ENCODE peak calls at places on chromosomes 1 and 21, in five cellular contexts. One of them, this sample, is unnamed.

GRCh38 chr1:2373551-2374259 is 17.6 kb downstream of the MORN1 start:
- DNase-seq in psoas muscle: no peak
- DNase-seq in choroid plexus epithelial cell: no peak
- DNase-seq in PC-3: no peak
- DNase-seq in GM13976: no peak
- DNase-seq in this sample: no peak

GRCh38 chr1:151782741-151783140 is 7.6 kb downstream of the TDRKH start:
- DNase-seq in choroid plexus epithelial cell: no peak
- DNase-seq in psoas muscle: no peak
- DNase-seq in PC-3: no peak
- DNase-seq in GM13976: no peak
- DNase-seq in this sample: no peak

GRCh38 chr21:35713914-35714313 is 346.4 kb downstream of the SETD4 start:
- DNase-seq in psoas muscle: no peak
- DNase-seq in GM13976: no peak
- DNase-seq in choroid plexus epithelial cell: no peak
- DNase-seq in PC-3: no peak
- DNase-seq in this sample: no peak

GRCh38 chr21:39661740-39662139 is 49.0 kb downstream of the B3GALT5 start:
- DNase-seq in PC-3: no peak
- DNase-seq in psoas muscle: no peak
- DNase-seq in GM13976: no peak
- DNase-seq in choroid plexus epithelial cell: no peak
- DNase-seq in this sample: no peak

GRCh38 chr1:191025896-191026642 is 548.4 kb upstream of the BRINP3 start:
- DNase-seq in PC-3: no peak
- DNase-seq in psoas muscle: no peak
- DNase-seq in GM13976: no peak
- DNase-seq in choroid plexus epithelial cell: no peak
- DNase-seq in this sample: no peak

GRCh38 chr1:9293512-9294439 is 1.1 kb downstream of the SPSB1 start:
- DNase-seq in PC-3: peak
- DNase-seq in choroid plexus epithelial cell: peak
- DNase-seq in GM13976: no peak
- DNase-seq in psoas muscle: no peak
- DNase-seq in this sample: peak

GRCh38 chr1:217191441-217191840 is 439.4 kb downstream of the GPATCH2 start:
- DNase-seq in PC-3: peak
- DNase-seq in psoas muscle: no peak
- DNase-seq in choroid plexus epithelial cell: no peak
- DNase-seq in GM13976: no peak
- DNase-seq in this sample: no peak

GRCh38 chr1:207346562-207346912 is 25.1 kb downstream of the CD55 start:
- DNase-seq in choroid plexus epithelial cell: peak
- DNase-seq in PC-3: no peak
- DNase-seq in GM13976: no peak
- DNase-seq in psoas muscle: peak
- DNase-seq in this sample: no peak

GRCh38 chr1:3516911-3517310 is 62.4 kb downstream of the ARHGEF16 start:
- DNase-seq in choroid plexus epithelial cell: no peak
- DNase-seq in GM13976: no peak
- DNase-seq in psoas muscle: no peak
- DNase-seq in PC-3: no peak
- DNase-seq in this sample: no peak

GRCh38 chr1:62687421-62687902 is 724 bp downstream of the DOCK7 start:
- DNase-seq in GM13976: peak
- DNase-seq in choroid plexus epithelial cell: peak
- DNase-seq in psoas muscle: no peak
- DNase-seq in PC-3: peak
- DNase-seq in this sample: peak

GRCh38 chr1:228867951-228868730 is 132.9 kb downstream of the RHOU start:
- DNase-seq in psoas muscle: peak
- DNase-seq in GM13976: no peak
- DNase-seq in choroid plexus epithelial cell: no peak
- DNase-seq in PC-3: no peak
- DNase-seq in this sample: no peak

GRCh38 chr1:19644761-19645543 is 841 bp downstream of the NBL1 start:
- DNase-seq in PC-3: peak
- DNase-seq in choroid plexus epithelial cell: peak
- DNase-seq in psoas muscle: peak
- DNase-seq in GM13976: peak
- DNase-seq in this sample: peak

GRCh38 chr1:7299994-7300393 is 471.1 kb upstream of the VAMP3 start:
- DNase-seq in choroid plexus epithelial cell: peak
- DNase-seq in PC-3: peak
- DNase-seq in GM13976: no peak
- DNase-seq in psoas muscle: no peak
- DNase-seq in this sample: peak

GRCh38 chr21:34953950-34954349 is 95.2 kb downstream of the RUNX1 start:
- DNase-seq in psoas muscle: no peak
- DNase-seq in PC-3: no peak
- DNase-seq in choroid plexus epithelial cell: no peak
- DNase-seq in GM13976: no peak
- DNase-seq in this sample: no peak

GRCh38 chr1:155254228-155254713 is 1.0 kb downstream of the ENTREP3 start:
- DNase-seq in psoas muscle: no peak
- DNase-seq in choroid plexus epithelial cell: no peak
- DNase-seq in GM13976: no peak
- DNase-seq in PC-3: no peak
- DNase-seq in this sample: peak

GRCh38 chr1:108082006-108082405 is 117.0 kb upstream of the VAV3 start:
- DNase-seq in PC-3: no peak
- DNase-seq in choroid plexus epithelial cell: no peak
- DNase-seq in GM13976: no peak
- DNase-seq in psoas muscle: peak
- DNase-seq in this sample: no peak

GRCh38 chr21:21230672-21231071 is 232.5 kb downstream of the NCAM2 start:
- DNase-seq in choroid plexus epithelial cell: peak
- DNase-seq in psoas muscle: no peak
- DNase-seq in PC-3: peak
- DNase-seq in GM13976: no peak
- DNase-seq in this sample: peak

GRCh38 chr1:1539310-1540014 is 962 bp downstream of the TMEM240 start:
- DNase-seq in psoas muscle: no peak
- DNase-seq in PC-3: no peak
- DNase-seq in GM13976: no peak
- DNase-seq in choroid plexus epithelial cell: peak
- DNase-seq in this sample: peak

GRCh38 chr1:40679165-40679953 is 12.1 kb upstream of the NFYC start:
- DNase-seq in PC-3: no peak
- DNase-seq in GM13976: no peak
- DNase-seq in psoas muscle: no peak
- DNase-seq in choroid plexus epithelial cell: no peak
- DNase-seq in this sample: no peak

GRCh38 chr1:19710825-19711611 is 46.3 kb downstream of the HTR6 start:
- DNase-seq in choroid plexus epithelial cell: no peak
- DNase-seq in psoas muscle: no peak
- DNase-seq in GM13976: peak
- DNase-seq in PC-3: no peak
- DNase-seq in this sample: no peak

GRCh38 chr21:27454234-27454633 is 487.3 kb upstream of the ADAMTS5 start:
- DNase-seq in PC-3: no peak
- DNase-seq in GM13976: no peak
- DNase-seq in psoas muscle: no peak
- DNase-seq in choroid plexus epithelial cell: no peak
- DNase-seq in this sample: no peak

GRCh38 chr1:223711173-223711572 is 1.2 kb upstream of the CAPN2 start:
- DNase-seq in GM13976: no peak
- DNase-seq in PC-3: peak
- DNase-seq in choroid plexus epithelial cell: peak
- DNase-seq in psoas muscle: no peak
- DNase-seq in this sample: no peak

GRCh38 chr1:21604208-21604957 is 64.8 kb downstream of the RAP1GAP start:
- DNase-seq in GM13976: no peak
- DNase-seq in PC-3: no peak
- DNase-seq in psoas muscle: no peak
- DNase-seq in choroid plexus epithelial cell: no peak
- DNase-seq in this sample: no peak

GRCh38 chr1:66353207-66353606 is 180.7 kb upstream of the SGIP1 start:
- DNase-seq in GM13976: no peak
- DNase-seq in choroid plexus epithelial cell: no peak
- DNase-seq in psoas muscle: no peak
- DNase-seq in PC-3: no peak
- DNase-seq in this sample: no peak

GRCh38 chr1:14095001-14095400 is 395.0 kb downstream of the PRDM2 start:
- DNase-seq in psoas muscle: no peak
- DNase-seq in PC-3: peak
- DNase-seq in GM13976: peak
- DNase-seq in choroid plexus epithelial cell: peak
- DNase-seq in this sample: peak

GRCh38 chr1:17081439-17081838 is 27.6 kb upstream of the SDHB start:
- DNase-seq in GM13976: no peak
- DNase-seq in choroid plexus epithelial cell: no peak
- DNase-seq in PC-3: no peak
- DNase-seq in psoas muscle: no peak
- DNase-seq in this sample: no peak

GRCh38 chr1:1181129-1181937 is 7.7 kb downstream of the TTLL10 start:
- DNase-seq in GM13976: no peak
- DNase-seq in choroid plexus epithelial cell: no peak
- DNase-seq in psoas muscle: peak
- DNase-seq in PC-3: no peak
- DNase-seq in this sample: no peak

GRCh38 chr1:156122519-156123355 is 8.2 kb downstream of the LMNA start:
- DNase-seq in choroid plexus epithelial cell: peak
- DNase-seq in GM13976: no peak
- DNase-seq in psoas muscle: peak
- DNase-seq in PC-3: peak
- DNase-seq in this sample: peak

GRCh38 chr1:215905493-215906095 is 338.5 kb downstream of the KCTD3 start:
- DNase-seq in GM13976: no peak
- DNase-seq in choroid plexus epithelial cell: no peak
- DNase-seq in psoas muscle: no peak
- DNase-seq in PC-3: no peak
- DNase-seq in this sample: no peak

GRCh38 chr1:202861420-202862121 is 27.4 kb downstream of the RABIF start:
- DNase-seq in PC-3: peak
- DNase-seq in choroid plexus epithelial cell: peak
- DNase-seq in psoas muscle: peak
- DNase-seq in GM13976: peak
- DNase-seq in this sample: peak

GRCh38 chr1:190436615-190437014 is 41.0 kb downstream of the BRINP3 start:
- DNase-seq in PC-3: peak
- DNase-seq in psoas muscle: no peak
- DNase-seq in GM13976: no peak
- DNase-seq in choroid plexus epithelial cell: peak
- DNase-seq in this sample: peak

GRCh38 chr1:2985121-2985561 is 36.1 kb upstream of the ACTRT2 start:
- DNase-seq in choroid plexus epithelial cell: no peak
- DNase-seq in psoas muscle: no peak
- DNase-seq in PC-3: no peak
- DNase-seq in GM13976: no peak
- DNase-seq in this sample: peak

GRCh38 chr1:107153033-107153432 is 12.2 kb downstream of the NTNG1 start:
- DNase-seq in GM13976: no peak
- DNase-seq in choroid plexus epithelial cell: no peak
- DNase-seq in PC-3: peak
- DNase-seq in psoas muscle: no peak
- DNase-seq in this sample: no peak

GRCh38 chr1:109254621-109255096 is 5.3 kb downstream of the CELSR2 start:
- DNase-seq in GM13976: no peak
- DNase-seq in psoas muscle: no peak
- DNase-seq in PC-3: no peak
- DNase-seq in choroid plexus epithelial cell: no peak
- DNase-seq in this sample: no peak

GRCh38 chr1:23960291-23960718 is 677 bp downstream of the PNRC2 start:
- DNase-seq in GM13976: no peak
- DNase-seq in choroid plexus epithelial cell: peak
- DNase-seq in psoas muscle: no peak
- DNase-seq in PC-3: no peak
- DNase-seq in this sample: no peak
- TF ChIP-seq CTCF in GM13976: no peak
- TF ChIP-seq CTCF in choroid plexus epithelial cell: no peak
- TF ChIP-seq CTCF in psoas muscle: no peak
- TF ChIP-seq CTCF in PC-3: no peak
- TF ChIP-seq CTCF in this sample: no peak

GRCh38 chr1:94597701-94598100 is 56.1 kb upstream of the F3 start:
- DNase-seq in psoas muscle: no peak
- DNase-seq in PC-3: peak
- DNase-seq in choroid plexus epithelial cell: peak
- DNase-seq in GM13976: no peak
- DNase-seq in this sample: peak

GRCh38 chr1:94592566-94592920 is 51.0 kb upstream of the F3 start:
- DNase-seq in choroid plexus epithelial cell: no peak
- DNase-seq in GM13976: no peak
- DNase-seq in PC-3: no peak
- DNase-seq in psoas muscle: no peak
- DNase-seq in this sample: no peak

GRCh38 chr1:94599090-94599813 is 57.7 kb upstream of the F3 start:
- DNase-seq in psoas muscle: no peak
- DNase-seq in PC-3: peak
- DNase-seq in choroid plexus epithelial cell: peak
- DNase-seq in GM13976: no peak
- DNase-seq in this sample: peak

GRCh38 chr1:94593611-94594010 is 52.1 kb upstream of the F3 start:
- DNase-seq in GM13976: no peak
- DNase-seq in choroid plexus epithelial cell: no peak
- DNase-seq in PC-3: no peak
- DNase-seq in psoas muscle: no peak
- DNase-seq in this sample: no peak

GRCh38 chr1:94596260-94596659 is 54.7 kb upstream of the F3 start:
- DNase-seq in PC-3: no peak
- DNase-seq in GM13976: no peak
- DNase-seq in psoas muscle: no peak
- DNase-seq in choroid plexus epithelial cell: no peak
- DNase-seq in this sample: no peak
- TF ChIP-seq CTCF in PC-3: no peak
- TF ChIP-seq CTCF in GM13976: no peak
- TF ChIP-seq CTCF in psoas muscle: no peak
- TF ChIP-seq CTCF in choroid plexus epithelial cell: peak
- TF ChIP-seq CTCF in this sample: no peak

GRCh38 chr1:125119024-125119441 is 3934.3 kb downstream of the SRGAP2C start:
- DNase-seq in psoas muscle: no peak
- DNase-seq in choroid plexus epithelial cell: no peak
- DNase-seq in PC-3: no peak
- DNase-seq in GM13976: no peak
- DNase-seq in this sample: no peak

GRCh38 chr1:125118147-125118993 is 3933.6 kb downstream of the SRGAP2C start:
- DNase-seq in PC-3: no peak
- DNase-seq in GM13976: no peak
- DNase-seq in choroid plexus epithelial cell: no peak
- DNase-seq in psoas muscle: no peak
- DNase-seq in this sample: no peak
- TF ChIP-seq CTCF in PC-3: no peak
- TF ChIP-seq CTCF in GM13976: no peak
- TF ChIP-seq CTCF in choroid plexus epithelial cell: no peak
- TF ChIP-seq CTCF in psoas muscle: no peak
- TF ChIP-seq CTCF in this sample: no peak

DNA sequence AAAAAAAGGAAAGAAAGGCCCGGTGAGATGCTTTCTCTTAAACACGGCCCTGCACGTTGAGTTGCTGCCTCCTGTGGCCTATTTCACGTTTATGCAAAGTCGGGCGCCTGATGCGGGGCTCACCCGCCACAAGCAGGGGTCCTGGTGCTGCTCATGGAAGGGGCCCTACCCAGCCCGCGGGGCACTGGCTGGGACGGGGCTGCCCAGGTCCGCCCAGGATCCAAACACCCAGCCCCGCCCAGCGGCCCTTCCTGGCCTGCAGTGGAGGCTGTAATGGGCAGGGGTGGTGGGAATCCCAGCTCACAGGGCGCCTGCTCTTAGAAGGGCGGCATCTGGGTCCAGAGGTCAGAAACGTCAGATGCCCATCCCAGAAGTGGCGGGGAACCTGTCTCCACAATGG is 1.6 kb downstream of the COL6A2 start:
- DNase-seq in choroid plexus epithelial cell: peak
- DNase-seq in PC-3: peak
- DNase-seq in GM13976: peak
- DNase-seq in psoas muscle: peak
- DNase-seq in this sample: no peak
- TF ChIP-seq CTCF in choroid plexus epithelial cell: peak
- TF ChIP-seq CTCF in PC-3: no peak
- TF ChIP-seq CTCF in GM13976: no peak
- TF ChIP-seq CTCF in psoas muscle: no peak
- TF ChIP-seq CTCF in this sample: peak